ENCODE peak calls at places on chromosomes 13 and 19, in four cellular contexts. T, O, Q and Z are unnamed samples.

GRCh38 chr13:81326913-81327312 is 986.0 kb upstream of the SPRY2 start:
- DNase-seq in T (no peak), O (no peak), Q (no peak), Z (no peak)

GRCh38 chr19:50776131-50776530 is 5.9 kb downstream of the GPR32 start:
- DNase-seq in T (no peak), O (no peak), Q (no peak), Z (no peak)

GRCh38 chr13:30431269-30431950 is 9.1 kb downstream of the UBE2L5 start:
- DNase-seq in T (no peak), O (no peak), Q (no peak), Z (no peak)

GRCh38 chr19:51294977-51295375 is 16.5 kb upstream of the IGLON5 start:
- DNase-seq in T (no peak), O (no peak), Q (no peak), Z (no peak)

GRCh38 chr13:26967119-26968038 is 204.2 kb downstream of the USP12 start:
- DNase-seq in T (no peak), O (no peak), Q (no peak), Z (no peak)

GRCh38 chr19:7348587-7349230 is at the start of gene ARHGEF18:
- DNase-seq in T (no peak), O (no peak), Q (no peak), Z (no peak)

GRCh38 chr19:51296331-51297093 is 14.9 kb upstream of the IGLON5 start:
- DNase-seq in T (no peak), O (no peak), Q (no peak), Z (no peak)

GRCh38 chr13:77416666-77417212 is 89.8 kb upstream of the MYCBP2 start:
- DNase-seq in T (no peak), O (no peak), Q (no peak), Z (no peak)

GRCh38 chr13:32824061-32824460 is 192.2 kb upstream of the KL start:
- DNase-seq in T (no peak), O (no peak), Q (no peak), Z (no peak)

GRCh38 chr13:29754486-29754806 is 96.0 kb downstream of the UBL3 start:
- DNase-seq in T (no peak), O (no peak), Q (no peak), Z (no peak)

GRCh38 chr13:113972451-113973217 is 1.2 kb downstream of the C13orf46 start:
- DNase-seq in T (no peak), O (peak), Q (no peak), Z (no peak)

GRCh38 chr19:22595918-22596341 is 38.2 kb upstream of the ZNF492 start:
- DNase-seq in T (no peak), O (no peak), Q (no peak), Z (no peak)

GRCh38 chr13:34321986-34322385 is 504.0 kb downstream of the RFC3 start:
- DNase-seq in T (no peak), O (no peak), Q (no peak), Z (no peak)

GRCh38 chr13:34320084-34320483 is 502.1 kb downstream of the RFC3 start:
- DNase-seq in T (no peak), O (no peak), Q (no peak), Z (no peak)

DNA sequence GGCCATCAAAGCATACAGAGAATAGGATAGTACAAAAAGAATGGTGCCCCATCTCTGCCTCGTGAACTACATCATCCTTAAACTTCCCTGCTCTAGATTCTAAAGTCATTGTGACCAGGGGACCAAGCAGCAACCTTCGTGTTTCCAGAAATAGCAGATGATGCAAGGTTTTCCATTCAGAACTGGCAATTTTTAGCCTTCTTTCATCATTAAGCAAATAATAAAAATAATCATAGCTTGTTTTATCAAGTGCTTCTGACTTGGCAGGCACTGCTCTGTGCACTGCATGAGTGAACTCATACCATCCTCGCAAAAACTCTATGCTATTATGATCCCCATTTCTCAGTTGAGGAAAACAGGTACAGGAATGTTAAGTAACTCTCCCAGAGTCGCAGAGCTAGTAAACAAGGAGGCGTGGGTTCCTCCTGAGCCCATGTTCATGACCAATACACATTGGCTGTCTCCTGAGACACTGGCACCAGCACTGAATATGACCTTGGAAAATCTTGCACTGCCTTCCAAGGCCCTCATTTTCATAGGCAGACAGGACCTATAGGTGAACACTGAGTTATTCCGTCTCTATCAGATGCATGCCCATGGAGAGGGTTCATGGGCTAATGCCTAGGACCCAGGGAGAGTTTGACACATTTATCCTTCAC is 504.6 kb downstream of the RFC3 start:
- DNase-seq in T (no peak), O (no peak), Q (no peak), Z (no peak)
- TF ChIP-seq CTCF in T (no peak), O (no peak), Q (no peak), Z (no peak)

DNA sequence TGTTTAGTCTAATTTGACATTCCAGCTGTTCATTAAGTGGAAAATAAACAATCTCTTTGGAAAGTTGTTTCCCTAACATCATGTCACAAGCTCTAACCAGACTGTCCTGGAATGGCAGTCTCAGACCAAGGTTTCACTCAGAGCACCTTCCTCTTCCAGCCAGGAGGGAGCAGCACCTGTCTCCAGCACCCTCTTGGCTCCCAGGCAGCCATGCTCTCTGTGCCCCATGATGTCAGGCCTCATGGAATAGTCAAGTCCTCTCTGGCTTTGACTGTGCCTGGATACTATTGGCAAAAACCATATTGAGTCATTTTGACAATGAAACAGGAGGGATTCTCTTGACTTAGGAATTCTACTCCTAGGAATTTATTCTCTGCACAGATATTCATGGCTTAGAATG is 171.4 kb downstream of the OXGR1 start:
- DNase-seq in T (no peak), O (no peak), Q (no peak), Z (no peak)
- TF ChIP-seq CTCF in T (peak), O (no peak), Q (no peak), Z (no peak)

GRCh38 chr19:11244846-11245589 is 5.6 kb downstream of the ANGPTL8 start:
- DNase-seq in T (no peak), O (no peak), Q (no peak), Z (no peak)

GRCh38 chr19:11247934-11248333 is 8.5 kb downstream of the ANGPTL8 start:
- DNase-seq in T (no peak), O (no peak), Q (no peak), Z (no peak)

GRCh38 chr19:11248852-11249251 is 9.4 kb downstream of the ANGPTL8 start:
- DNase-seq in T (no peak), O (no peak), Q (no peak), Z (no peak)

GRCh38 chr19:11246941-11247340 is 7.5 kb downstream of the ANGPTL8 start:
- DNase-seq in T (no peak), O (no peak), Q (no peak), Z (no peak)

GRCh38 chr19:11247391-11247790 is 8.0 kb downstream of the ANGPTL8 start:
- DNase-seq in T (no peak), O (no peak), Q (peak), Z (no peak)
- TF ChIP-seq CTCF in T (no peak), O (no peak), Q (no peak), Z (no peak)

DNA sequence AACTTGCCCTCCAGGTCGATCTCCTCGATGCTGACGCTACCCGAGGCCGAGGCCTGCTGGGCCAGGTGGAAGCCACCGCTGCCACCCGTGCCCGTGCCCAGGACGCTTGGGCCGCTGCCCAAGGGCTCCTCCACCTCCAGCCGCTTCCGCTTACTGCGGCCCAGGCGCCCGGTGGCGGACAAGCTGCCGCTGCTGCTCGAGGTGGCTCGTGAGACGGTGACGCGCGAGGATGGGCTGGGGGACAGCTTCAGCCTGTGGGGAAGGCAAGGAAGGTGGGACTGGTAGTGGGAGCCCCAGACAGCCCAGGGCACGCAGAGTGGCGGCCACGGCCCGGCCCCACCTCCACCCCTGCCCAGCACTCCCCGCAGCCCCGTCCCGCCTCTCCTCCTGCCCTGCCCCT is 6.5 kb upstream of the TIMM13 start:
- DNase-seq in T (no peak), O (no peak), Q (no peak), Z (no peak)
- TF ChIP-seq CTCF in T (no peak), O (no peak), Q (no peak), Z (no peak)

GRCh38 chr19:1057185-1057857 is 9.6 kb upstream of the ARHGAP45 start:
- DNase-seq in T (no peak), O (no peak), Q (no peak), Z (no peak)
- TF ChIP-seq CTCF in T (peak), O (no peak), Q (no peak), Z (no peak)

DNA sequence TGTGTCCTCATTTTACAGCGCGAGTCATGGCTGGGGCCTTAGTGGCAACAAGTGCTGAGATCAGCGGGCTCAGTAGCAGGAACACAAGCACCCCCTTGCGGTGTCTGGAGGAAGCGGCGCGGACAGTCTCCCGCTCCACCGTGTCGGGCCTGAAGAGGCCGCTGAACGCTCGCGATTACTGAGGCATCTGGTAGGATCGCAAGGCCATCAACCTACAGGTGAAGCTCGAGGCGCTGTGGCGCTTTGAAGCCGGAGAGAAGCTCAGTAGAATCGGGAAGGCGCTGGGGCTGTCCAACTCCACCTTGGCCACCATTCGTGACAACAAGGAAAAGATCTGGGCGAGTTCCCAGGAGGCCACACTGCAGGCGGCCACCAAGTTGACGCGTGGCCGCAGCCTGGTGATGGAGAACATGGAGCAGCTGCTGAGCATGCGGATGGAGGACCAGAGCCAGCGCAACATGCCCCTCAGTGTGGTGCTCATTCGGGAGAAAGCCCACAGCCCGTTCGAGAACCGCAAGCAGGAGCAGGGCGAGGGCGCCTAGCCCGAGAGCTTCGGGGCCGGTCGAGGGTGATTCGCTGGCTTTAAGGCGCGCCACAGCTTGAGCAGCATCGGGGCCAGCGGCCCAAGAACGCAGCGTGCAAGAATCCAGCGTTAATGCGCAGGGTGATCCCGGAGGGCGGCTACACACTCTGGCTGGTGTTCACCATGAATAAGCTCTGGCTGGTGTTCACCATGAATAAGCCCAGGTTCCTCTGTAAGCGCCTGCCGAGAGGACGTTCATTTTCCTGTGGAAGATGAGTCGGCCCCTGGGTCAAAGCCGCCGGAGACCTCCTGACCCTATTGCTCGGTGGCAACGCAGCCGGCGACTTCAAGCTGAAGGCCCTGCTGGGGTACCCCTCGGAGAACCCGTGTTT is 8.3 kb upstream of the MZF1 start:
- DNase-seq in T (no peak), O (peak), Q (peak), Z (peak)
- TF ChIP-seq CTCF in T (peak), O (peak), Q (peak), Z (peak)

GRCh38 chr19:13964776-13965175 is 12.5 kb downstream of the DCAF15 start:
- DNase-seq in T (no peak), O (no peak), Q (no peak), Z (no peak)

GRCh38 chr19:13963603-13964105 is 11.3 kb downstream of the DCAF15 start:
- DNase-seq in T (no peak), O (no peak), Q (no peak), Z (no peak)

GRCh38 chr19:13961826-13962737 is 9.8 kb downstream of the DCAF15 start:
- DNase-seq in T (no peak), O (no peak), Q (no peak), Z (no peak)

GRCh38 chr19:13960863-13961784 is 8.8 kb downstream of the DCAF15 start:
- DNase-seq in T (no peak), O (no peak), Q (no peak), Z (no peak)

DNA sequence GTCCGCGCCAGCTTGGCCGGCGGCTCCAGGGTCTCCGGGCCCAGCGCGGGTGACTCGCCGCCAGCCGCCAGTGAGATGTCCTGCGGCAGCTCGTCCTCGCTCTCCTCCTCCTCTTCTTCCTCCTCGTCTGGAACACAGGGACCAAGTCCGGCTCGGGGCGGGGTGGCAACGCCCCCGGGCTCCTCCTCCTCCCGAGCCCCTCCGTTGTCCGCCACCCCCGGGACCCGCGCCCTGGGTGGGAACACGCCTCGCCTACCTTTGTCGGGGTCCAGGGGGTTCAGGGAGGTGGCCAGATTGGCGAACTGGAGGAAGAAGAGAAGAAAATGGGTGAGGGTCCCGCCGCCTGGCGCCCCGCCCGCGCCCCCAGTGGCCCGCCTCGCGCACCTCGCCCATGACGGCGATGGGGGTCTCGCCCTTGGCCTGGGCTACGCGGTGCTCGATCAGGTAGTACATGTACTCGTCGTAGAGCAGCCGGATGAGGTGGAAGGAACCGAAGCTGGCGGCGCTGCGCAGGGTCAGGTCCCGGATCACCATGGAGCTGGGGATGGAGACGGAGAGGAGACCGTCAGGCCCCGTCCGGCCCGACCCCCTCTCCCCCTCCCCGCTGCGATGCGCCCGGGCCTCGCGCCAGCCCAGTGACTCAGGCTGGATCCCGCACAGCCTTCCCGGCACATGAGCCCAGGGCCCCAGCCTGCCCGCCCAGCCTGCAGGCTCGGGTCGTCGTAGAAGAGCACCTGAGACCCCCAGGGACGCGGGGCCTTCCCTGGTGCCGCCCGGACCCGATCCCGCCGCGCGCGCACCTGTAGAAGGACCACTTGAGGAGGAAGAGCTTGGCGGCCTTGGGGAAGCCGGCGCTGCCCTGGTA is 10.7 kb downstream of the DCAF15 start:
- DNase-seq in T (no peak), O (no peak), Q (no peak), Z (no peak)
- TF ChIP-seq CTCF in T (no peak), O (no peak), Q (no peak), Z (no peak)